ENCODE peak calls at places on chromosomes 3 and 15, in ten cellular contexts. W is right lobe of liver; T is astrocyte; A is heart left ventricle; E is CD8-positive, alpha-beta memory T cell; C is fibroblast of lung; N is left ventricle myocardium inferior; I is H9; F is stomach; X is heart right ventricle. J is an unnamed sample.
A peak's percentile ranks its signal among the peaks of the same experiment; 100 is the strongest.

GRCh38 chr3:190150681-190151080 is 30.0 kb upstream of the P3H2 start:
- DNase-seq in W (no peak), T (no peak), A (no peak), E (no peak), C (no peak), N (no peak), I (no peak), F (no peak), X (no peak), J (no peak)

GRCh38 chr3:192409203-192409837 is 318.0 kb downstream of the FGF12 start:
- DNase-seq in W (peak; percentile 62), T (peak; percentile 50), A (peak; percentile 54), E (no peak), C (peak; percentile 62), N (peak; percentile 45), I (peak; percentile 76), F (no peak), X (peak; percentile 49), J (no peak)

GRCh38 chr3:134432236-134432635 is 53.5 kb downstream of the ANAPC13 start:
- DNase-seq in W (no peak), T (no peak), A (no peak), E (no peak), C (no peak), N (no peak), I (no peak), F (no peak), X (no peak), J (no peak)

GRCh38 chr3:171606151-171606751 is 146.0 kb upstream of the TNIK start:
- DNase-seq in W (no peak), T (peak; percentile 75), A (no peak), E (no peak), C (peak; percentile 77), N (no peak), I (no peak), F (no peak), X (no peak), J (no peak)

GRCh38 chr3:197306374-197307086 is 8.1 kb upstream of the DLG1 start:
- DNase-seq in W (no peak), T (peak; percentile 92), A (no peak), E (no peak), C (peak; percentile 93), N (no peak), I (no peak), F (no peak), X (no peak), J (no peak)

GRCh38 chr15:27254016-27254415 is 283.0 kb downstream of the GABRG3 start:
- DNase-seq in W (no peak), T (no peak), A (no peak), E (no peak), C (peak; percentile 6), N (no peak), I (no peak), F (no peak), X (no peak), J (no peak)

GRCh38 chr15:47390208-47390765 is 327.0 kb upstream of the SEMA6D start:
- DNase-seq in W (no peak), T (no peak), A (no peak), E (no peak), C (no peak), N (no peak), I (no peak), F (no peak), X (no peak), J (no peak)

GRCh38 chr3:197505796-197506553 is 49.8 kb downstream of the BDH1 start:
- DNase-seq in W (no peak), T (no peak), A (peak; percentile 22), E (no peak), C (no peak), N (no peak), I (no peak), F (peak; percentile 62), X (no peak), J (peak; percentile 85)

GRCh38 chr3:143476965-143477640 is 357.5 kb downstream of the CHST2 start:
- DNase-seq in W (no peak), T (no peak), A (no peak), E (no peak), C (peak; percentile 6), N (no peak), I (no peak), F (no peak), X (no peak), J (no peak)

GRCh38 chr3:177626014-177626413 is 428.7 kb upstream of the TBL1XR1 start:
- DNase-seq in W (no peak), T (no peak), A (no peak), E (no peak), C (no peak), N (no peak), I (no peak), F (no peak), X (no peak), J (no peak)

GRCh38 chr3:53255775-53256703 is at the start of gene TKT:
- DNase-seq in W (peak; percentile 93), T (peak; percentile 69), A (peak; percentile 93), E (peak; percentile 68), C (peak; percentile 86), N (peak; percentile 91), I (peak; percentile 83), F (peak; percentile 92), X (peak; percentile 83), J (peak; percentile 95)

GRCh38 chr3:71987828-71988227 is 202.9 kb upstream of the PROK2 start:
- DNase-seq in W (no peak), T (no peak), A (no peak), E (no peak), C (peak; percentile 21), N (no peak), I (no peak), F (no peak), X (peak; percentile 9), J (no peak)

GRCh38 chr3:31389939-31390338 is 142.8 kb upstream of the STT3B start:
- DNase-seq in W (no peak), T (no peak), A (no peak), E (no peak), C (no peak), N (no peak), I (no peak), F (no peak), X (no peak), J (no peak)

GRCh38 chr15:66702035-66702769 is at the start of gene SMAD6:
- DNase-seq in W (peak; percentile 94), T (peak; percentile 98), A (peak; percentile 97), E (peak; percentile 64), C (peak; percentile 99), N (peak; percentile 93), I (peak; percentile 97), F (peak; percentile 96), X (peak; percentile 95), J (peak; percentile 95)

GRCh38 chr15:66701422-66702034 is 508 bp upstream of the SMAD6 start:
- DNase-seq in W (peak; percentile 63), T (peak; percentile 56), A (peak; percentile 70), E (peak; percentile 28), C (peak; percentile 72), N (peak; percentile 58), I (peak; percentile 60), F (peak; percentile 33), X (peak; percentile 36), J (no peak)

GRCh38 chr15:66704019-66704782 is 2.2 kb downstream of the SMAD6 start:
- DNase-seq in W (no peak), T (no peak), A (no peak), E (no peak), C (no peak), N (no peak), I (no peak), F (no peak), X (no peak), J (no peak)

GRCh38 chr15:66703540-66703941 is 1.5 kb downstream of the SMAD6 start:
- DNase-seq in W (peak; percentile 59), T (peak; percentile 45), A (peak; percentile 56), E (no peak), C (peak; percentile 64), N (peak; percentile 50), I (no peak), F (peak; percentile 52), X (no peak), J (no peak)

GRCh38 chr15:66702770-66703539 is 919 bp downstream of the SMAD6 start:
- DNase-seq in W (peak; percentile 52), T (peak; percentile 14), A (peak; percentile 34), E (no peak), C (peak; percentile 36), N (peak; percentile 27), I (no peak), F (peak; percentile 36), X (no peak), J (peak; percentile 90)
- H3K4me1 ChIP-seq in W (peaks cover 16% of the 10 kb centered on the region), T (peaks cover 12% of the 10 kb centered on the region), A (peaks cover 46% of the 10 kb centered on the region), E (peaks cover 19% of the 10 kb centered on the region), C (peaks cover 17% of the 10 kb centered on the region), N (peaks cover 80% of the 10 kb centered on the region), I (peaks cover 2% of the 10 kb centered on the region), F (peaks cover 40% of the 10 kb centered on the region), X (peaks cover 50% of the 10 kb centered on the region), J (peaks cover 45% of the 10 kb centered on the region)

GRCh38 chr3:10223676-10224639 is 24.3 kb upstream of the TATDN2 start:
- DNase-seq in W (no peak), T (no peak), A (no peak), E (peak; percentile 42), C (no peak), N (no peak), I (no peak), F (peak; percentile 31), X (no peak), J (no peak)
- H3K4me1 ChIP-seq in W (peaks cover 15% of the 10 kb centered on the region), T (peaks cover 17% of the 10 kb centered on the region), A (peaks cover 4% of the 10 kb centered on the region), E (peaks cover 26% of the 10 kb centered on the region), C (peaks cover 7% of the 10 kb centered on the region), N (peaks cover 7% of the 10 kb centered on the region), I (peaks cover 4% of the 10 kb centered on the region), F (peaks cover 9% of the 10 kb centered on the region), X (peaks cover 6% of the 10 kb centered on the region), J (peaks cover 24% of the 10 kb centered on the region)

GRCh38 chr3:13046569-13047279 is 26.5 kb downstream of the IQSEC1 start:
- DNase-seq in W (no peak), T (no peak), A (no peak), E (no peak), C (no peak), N (no peak), I (no peak), F (no peak), X (no peak), J (no peak)
- H3K4me1 ChIP-seq in W (no peaks in the 10 kb centered on the region), T (peaks cover 2% of the 10 kb centered on the region), A (peaks cover 4% of the 10 kb centered on the region), E (no peaks in the 10 kb centered on the region), C (no peaks in the 10 kb centered on the region), N (peaks cover 22% of the 10 kb centered on the region), I (no peaks in the 10 kb centered on the region), F (no peaks in the 10 kb centered on the region), X (peaks cover 3% of the 10 kb centered on the region), J (peaks cover 8% of the 10 kb centered on the region)

DNA sequence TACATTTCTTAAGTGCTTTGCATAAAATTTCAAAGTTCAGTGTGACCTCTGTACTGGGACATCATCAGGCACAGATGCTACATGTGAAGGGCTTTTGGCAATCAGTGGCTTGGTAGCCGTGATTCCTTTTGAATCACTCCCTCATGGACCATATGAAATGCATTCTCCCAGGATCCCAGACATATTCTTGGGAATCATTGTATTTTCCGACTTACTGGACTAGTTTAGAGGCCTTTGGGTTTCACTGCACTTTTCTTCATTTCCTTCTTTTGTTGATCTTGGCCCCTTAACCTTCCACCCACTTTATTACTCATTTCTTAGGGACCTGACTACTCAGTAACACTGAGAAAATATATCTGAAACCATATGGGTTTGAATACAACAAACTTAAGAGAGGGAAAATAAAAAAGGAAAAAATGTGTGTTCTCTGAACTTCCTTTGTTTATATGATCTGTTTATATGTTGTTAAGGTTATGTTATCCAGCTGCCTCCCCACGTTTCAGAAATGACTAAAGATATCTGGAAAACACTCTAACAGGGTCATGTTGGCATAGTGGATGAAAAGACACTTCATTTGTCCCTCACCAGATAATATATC is 35.1 kb downstream of the HMG20A start:
- DNase-seq in W (no peak), T (peak; percentile 82), A (peak; percentile 42), E (no peak), C (peak; percentile 84), N (no peak), I (no peak), F (no peak), X (peak; percentile 40), J (no peak)
- H3K4me1 ChIP-seq in W (no peaks in the 10 kb centered on the region), T (peaks cover 42% of the 10 kb centered on the region), A (peaks cover 44% of the 10 kb centered on the region), E (peaks cover 29% of the 10 kb centered on the region), C (peaks cover 22% of the 10 kb centered on the region), N (peaks cover 49% of the 10 kb centered on the region), I (no peaks in the 10 kb centered on the region), F (peaks cover 24% of the 10 kb centered on the region), X (peaks cover 27% of the 10 kb centered on the region), J (peaks cover 27% of the 10 kb centered on the region)

GRCh38 chr3:67898916-67899315 is 244.5 kb upstream of the SUCLG2 start:
- DNase-seq in W (no peak), T (no peak), A (no peak), E (no peak), C (no peak), N (no peak), I (no peak), F (no peak), X (no peak), J (no peak)
- H3K4me1 ChIP-seq in W (no peaks in the 10 kb centered on the region), T (no peaks in the 10 kb centered on the region), A (no peaks in the 10 kb centered on the region), E (no peaks in the 10 kb centered on the region), C (no peaks in the 10 kb centered on the region), N (no peaks in the 10 kb centered on the region), I (no peaks in the 10 kb centered on the region), F (no peaks in the 10 kb centered on the region), X (no peaks in the 10 kb centered on the region), J (no peaks in the 10 kb centered on the region)

J was measured in upper lobe of left lung.